ENCODE peak calls at places on chromosomes 6 and 20, in ten cellular contexts. One of them, this sample, is unnamed.

GRCh38 chr6:1438471-1438881 is 49.1 kb downstream of the FOXF2 start:
- DNase-seq in T-helper 2 cell: no peak
- DNase-seq in NK-92 treated with Interleukin-12 subunit alpha and Interleukin-12 subunit beta, amount 100 ng/mL, for 24 hours: no peak
- DNase-seq in NCI-H510A: no peak
- DNase-seq in KBM-7: no peak
- DNase-seq in germinal center: no peak
- DNase-seq in GM13977: no peak
- DNase-seq in LoVo: no peak
- DNase-seq in EH: no peak
- DNase-seq in HS-5: no peak
- DNase-seq in this sample: no peak

GRCh38 chr20:54250691-54251090 is 42.8 kb downstream of the PFDN4 start:
- DNase-seq in T-helper 2 cell: no peak
- DNase-seq in NK-92 treated with Interleukin-12 subunit alpha and Interleukin-12 subunit beta, amount 100 ng/mL, for 24 hours: no peak
- DNase-seq in NCI-H510A: no peak
- DNase-seq in KBM-7: no peak
- DNase-seq in germinal center: no peak
- DNase-seq in GM13977: no peak
- DNase-seq in LoVo: no peak
- DNase-seq in EH: no peak
- DNase-seq in HS-5: no peak
- DNase-seq in this sample: no peak

GRCh38 chr6:150008588-150008987 is 16.7 kb downstream of the RAET1L start:
- DNase-seq in T-helper 2 cell: no peak
- DNase-seq in NK-92 treated with Interleukin-12 subunit alpha and Interleukin-12 subunit beta, amount 100 ng/mL, for 24 hours: no peak
- DNase-seq in NCI-H510A: no peak
- DNase-seq in KBM-7: no peak
- DNase-seq in germinal center: no peak
- DNase-seq in GM13977: no peak
- DNase-seq in LoVo: peak
- DNase-seq in EH: peak
- DNase-seq in HS-5: no peak
- DNase-seq in this sample: no peak

GRCh38 chr6:25004357-25004756 is 68.6 kb upstream of the RIPOR2 start:
- DNase-seq in T-helper 2 cell: no peak
- DNase-seq in NK-92 treated with Interleukin-12 subunit alpha and Interleukin-12 subunit beta, amount 100 ng/mL, for 24 hours: no peak
- DNase-seq in NCI-H510A: no peak
- DNase-seq in KBM-7: no peak
- DNase-seq in germinal center: no peak
- DNase-seq in GM13977: no peak
- DNase-seq in LoVo: no peak
- DNase-seq in EH: no peak
- DNase-seq in HS-5: no peak
- DNase-seq in this sample: no peak

GRCh38 chr6:19327246-19327645 is 509.9 kb upstream of the ID4 start:
- DNase-seq in T-helper 2 cell: no peak
- DNase-seq in NK-92 treated with Interleukin-12 subunit alpha and Interleukin-12 subunit beta, amount 100 ng/mL, for 24 hours: no peak
- DNase-seq in NCI-H510A: no peak
- DNase-seq in KBM-7: no peak
- DNase-seq in germinal center: no peak
- DNase-seq in GM13977: no peak
- DNase-seq in LoVo: no peak
- DNase-seq in EH: peak
- DNase-seq in HS-5: peak
- DNase-seq in this sample: no peak

GRCh38 chr6:125872259-125872921 is 81.6 kb downstream of the NCOA7 start:
- DNase-seq in T-helper 2 cell: no peak
- DNase-seq in NK-92 treated with Interleukin-12 subunit alpha and Interleukin-12 subunit beta, amount 100 ng/mL, for 24 hours: no peak
- DNase-seq in NCI-H510A: no peak
- DNase-seq in KBM-7: peak
- DNase-seq in germinal center: no peak
- DNase-seq in GM13977: no peak
- DNase-seq in LoVo: peak
- DNase-seq in EH: peak
- DNase-seq in HS-5: no peak
- DNase-seq in this sample: no peak

GRCh38 chr6:35691027-35691824 is 2.5 kb upstream of the FKBP5 start:
- DNase-seq in T-helper 2 cell: no peak
- DNase-seq in NK-92 treated with Interleukin-12 subunit alpha and Interleukin-12 subunit beta, amount 100 ng/mL, for 24 hours: no peak
- DNase-seq in NCI-H510A: no peak
- DNase-seq in KBM-7: peak
- DNase-seq in germinal center: no peak
- DNase-seq in GM13977: no peak
- DNase-seq in LoVo: no peak
- DNase-seq in EH: peak
- DNase-seq in HS-5: no peak
- DNase-seq in this sample: no peak

GRCh38 chr6:118705799-118706481 is 54.5 kb upstream of the CEP85L start:
- DNase-seq in T-helper 2 cell: peak
- DNase-seq in NK-92 treated with Interleukin-12 subunit alpha and Interleukin-12 subunit beta, amount 100 ng/mL, for 24 hours: peak
- DNase-seq in NCI-H510A: no peak
- DNase-seq in KBM-7: peak
- DNase-seq in germinal center: no peak
- DNase-seq in GM13977: no peak
- DNase-seq in LoVo: no peak
- DNase-seq in EH: peak
- DNase-seq in HS-5: no peak
- DNase-seq in this sample: peak

GRCh38 chr20:46897471-46897870 is 2.8 kb downstream of the EYA2 start:
- DNase-seq in T-helper 2 cell: no peak
- DNase-seq in NK-92 treated with Interleukin-12 subunit alpha and Interleukin-12 subunit beta, amount 100 ng/mL, for 24 hours: no peak
- DNase-seq in NCI-H510A: no peak
- DNase-seq in KBM-7: no peak
- DNase-seq in germinal center: no peak
- DNase-seq in GM13977: no peak
- DNase-seq in LoVo: no peak
- DNase-seq in EH: no peak
- DNase-seq in HS-5: no peak
- DNase-seq in this sample: no peak

GRCh38 chr20:43544501-43544900 is 14.3 kb upstream of the SGK2 start:
- DNase-seq in T-helper 2 cell: no peak
- DNase-seq in NK-92 treated with Interleukin-12 subunit alpha and Interleukin-12 subunit beta, amount 100 ng/mL, for 24 hours: no peak
- DNase-seq in NCI-H510A: no peak
- DNase-seq in KBM-7: no peak
- DNase-seq in germinal center: no peak
- DNase-seq in GM13977: no peak
- DNase-seq in LoVo: no peak
- DNase-seq in EH: no peak
- DNase-seq in HS-5: no peak
- DNase-seq in this sample: no peak

GRCh38 chr6:22353036-22353560 is 56.3 kb upstream of the PRL start:
- DNase-seq in T-helper 2 cell: no peak
- DNase-seq in NK-92 treated with Interleukin-12 subunit alpha and Interleukin-12 subunit beta, amount 100 ng/mL, for 24 hours: no peak
- DNase-seq in NCI-H510A: no peak
- DNase-seq in KBM-7: no peak
- DNase-seq in germinal center: no peak
- DNase-seq in GM13977: no peak
- DNase-seq in LoVo: no peak
- DNase-seq in EH: peak
- DNase-seq in HS-5: no peak
- DNase-seq in this sample: no peak

GRCh38 chr20:37980876-37981275 is 52.4 kb downstream of the TTI1 start:
- DNase-seq in T-helper 2 cell: no peak
- DNase-seq in NK-92 treated with Interleukin-12 subunit alpha and Interleukin-12 subunit beta, amount 100 ng/mL, for 24 hours: no peak
- DNase-seq in NCI-H510A: no peak
- DNase-seq in KBM-7: no peak
- DNase-seq in germinal center: no peak
- DNase-seq in GM13977: no peak
- DNase-seq in LoVo: no peak
- DNase-seq in EH: no peak
- DNase-seq in HS-5: no peak
- DNase-seq in this sample: no peak

GRCh38 chr6:4616311-4616710 is 159.9 kb upstream of the CDYL start:
- DNase-seq in T-helper 2 cell: no peak
- DNase-seq in NK-92 treated with Interleukin-12 subunit alpha and Interleukin-12 subunit beta, amount 100 ng/mL, for 24 hours: no peak
- DNase-seq in NCI-H510A: no peak
- DNase-seq in KBM-7: no peak
- DNase-seq in germinal center: no peak
- DNase-seq in GM13977: no peak
- DNase-seq in LoVo: no peak
- DNase-seq in EH: no peak
- DNase-seq in HS-5: no peak
- DNase-seq in this sample: no peak

GRCh38 chr6:144535630-144536029 is 250.5 kb downstream of the UTRN start:
- DNase-seq in T-helper 2 cell: no peak
- DNase-seq in NK-92 treated with Interleukin-12 subunit alpha and Interleukin-12 subunit beta, amount 100 ng/mL, for 24 hours: no peak
- DNase-seq in NCI-H510A: no peak
- DNase-seq in KBM-7: no peak
- DNase-seq in germinal center: no peak
- DNase-seq in GM13977: no peak
- DNase-seq in LoVo: no peak
- DNase-seq in EH: no peak
- DNase-seq in HS-5: no peak
- DNase-seq in this sample: no peak

GRCh38 chr20:58714923-58715708 is 22.5 kb downstream of the NPEPL1 start:
- DNase-seq in T-helper 2 cell: no peak
- DNase-seq in NK-92 treated with Interleukin-12 subunit alpha and Interleukin-12 subunit beta, amount 100 ng/mL, for 24 hours: no peak
- DNase-seq in NCI-H510A: no peak
- DNase-seq in KBM-7: no peak
- DNase-seq in germinal center: no peak
- DNase-seq in GM13977: peak
- DNase-seq in LoVo: no peak
- DNase-seq in EH: no peak
- DNase-seq in HS-5: no peak
- DNase-seq in this sample: no peak

GRCh38 chr6:148723484-148723883 is 23.3 kb upstream of the UST start:
- DNase-seq in T-helper 2 cell: no peak
- DNase-seq in NK-92 treated with Interleukin-12 subunit alpha and Interleukin-12 subunit beta, amount 100 ng/mL, for 24 hours: no peak
- DNase-seq in NCI-H510A: no peak
- DNase-seq in KBM-7: no peak
- DNase-seq in germinal center: no peak
- DNase-seq in GM13977: no peak
- DNase-seq in LoVo: no peak
- DNase-seq in EH: peak
- DNase-seq in HS-5: peak
- DNase-seq in this sample: no peak

GRCh38 chr20:48904566-48905321 is 16.8 kb upstream of the ARFGEF2 start:
- DNase-seq in T-helper 2 cell: peak
- DNase-seq in NK-92 treated with Interleukin-12 subunit alpha and Interleukin-12 subunit beta, amount 100 ng/mL, for 24 hours: peak
- DNase-seq in NCI-H510A: no peak
- DNase-seq in KBM-7: peak
- DNase-seq in germinal center: peak
- DNase-seq in GM13977: peak
- DNase-seq in LoVo: peak
- DNase-seq in EH: peak
- DNase-seq in HS-5: peak
- DNase-seq in this sample: peak

GRCh38 chr20:41078329-41078728 is 49.7 kb downstream of the TOP1 start:
- DNase-seq in T-helper 2 cell: no peak
- DNase-seq in NK-92 treated with Interleukin-12 subunit alpha and Interleukin-12 subunit beta, amount 100 ng/mL, for 24 hours: no peak
- DNase-seq in NCI-H510A: no peak
- DNase-seq in KBM-7: peak
- DNase-seq in germinal center: peak
- DNase-seq in GM13977: peak
- DNase-seq in LoVo: peak
- DNase-seq in EH: peak
- DNase-seq in HS-5: peak
- DNase-seq in this sample: peak

GRCh38 chr6:26045046-26045938 is 41.9 kb upstream of the HFE start:
- DNase-seq in T-helper 2 cell: peak
- DNase-seq in NK-92 treated with Interleukin-12 subunit alpha and Interleukin-12 subunit beta, amount 100 ng/mL, for 24 hours: no peak
- DNase-seq in NCI-H510A: no peak
- DNase-seq in KBM-7: no peak
- DNase-seq in germinal center: peak
- DNase-seq in GM13977: peak
- DNase-seq in LoVo: peak
- DNase-seq in EH: peak
- DNase-seq in HS-5: peak
- DNase-seq in this sample: peak

GRCh38 chr6:30819287-30819917 is 64.9 kb upstream of the DDR1 start:
- DNase-seq in T-helper 2 cell: no peak
- DNase-seq in NK-92 treated with Interleukin-12 subunit alpha and Interleukin-12 subunit beta, amount 100 ng/mL, for 24 hours: peak
- DNase-seq in NCI-H510A: no peak
- DNase-seq in KBM-7: no peak
- DNase-seq in germinal center: no peak
- DNase-seq in GM13977: no peak
- DNase-seq in LoVo: no peak
- DNase-seq in EH: peak
- DNase-seq in HS-5: no peak
- DNase-seq in this sample: no peak

GRCh38 chr6:159852877-159853276 is 37.9 kb upstream of the MAS1 start:
- DNase-seq in T-helper 2 cell: no peak
- DNase-seq in NK-92 treated with Interleukin-12 subunit alpha and Interleukin-12 subunit beta, amount 100 ng/mL, for 24 hours: no peak
- DNase-seq in NCI-H510A: no peak
- DNase-seq in KBM-7: peak
- DNase-seq in germinal center: no peak
- DNase-seq in GM13977: no peak
- DNase-seq in LoVo: no peak
- DNase-seq in EH: peak
- DNase-seq in HS-5: no peak
- DNase-seq in this sample: peak

GRCh38 chr20:42549496-42549895 is 640.2 kb downstream of the PTPRT start:
- DNase-seq in T-helper 2 cell: no peak
- DNase-seq in NK-92 treated with Interleukin-12 subunit alpha and Interleukin-12 subunit beta, amount 100 ng/mL, for 24 hours: no peak
- DNase-seq in NCI-H510A: peak
- DNase-seq in KBM-7: no peak
- DNase-seq in germinal center: no peak
- DNase-seq in GM13977: no peak
- DNase-seq in LoVo: no peak
- DNase-seq in EH: no peak
- DNase-seq in HS-5: no peak
- DNase-seq in this sample: no peak

GRCh38 chr6:79818471-79818870 is 128.9 kb downstream of the ELOVL4 start:
- DNase-seq in T-helper 2 cell: no peak
- DNase-seq in NK-92 treated with Interleukin-12 subunit alpha and Interleukin-12 subunit beta, amount 100 ng/mL, for 24 hours: no peak
- DNase-seq in NCI-H510A: no peak
- DNase-seq in KBM-7: no peak
- DNase-seq in germinal center: no peak
- DNase-seq in GM13977: no peak
- DNase-seq in LoVo: no peak
- DNase-seq in EH: peak
- DNase-seq in HS-5: no peak
- DNase-seq in this sample: no peak

GRCh38 chr6:9481292-9482029 is 933.4 kb downstream of the TFAP2A start:
- DNase-seq in T-helper 2 cell: no peak
- DNase-seq in NK-92 treated with Interleukin-12 subunit alpha and Interleukin-12 subunit beta, amount 100 ng/mL, for 24 hours: no peak
- DNase-seq in NCI-H510A: no peak
- DNase-seq in KBM-7: no peak
- DNase-seq in germinal center: no peak
- DNase-seq in GM13977: no peak
- DNase-seq in LoVo: no peak
- DNase-seq in EH: peak
- DNase-seq in HS-5: no peak
- DNase-seq in this sample: no peak

GRCh38 chr6:85798934-85799490 is 156.3 kb upstream of the SYNCRIP start:
- DNase-seq in T-helper 2 cell: no peak
- DNase-seq in NK-92 treated with Interleukin-12 subunit alpha and Interleukin-12 subunit beta, amount 100 ng/mL, for 24 hours: no peak
- DNase-seq in NCI-H510A: no peak
- DNase-seq in KBM-7: no peak
- DNase-seq in germinal center: no peak
- DNase-seq in GM13977: no peak
- DNase-seq in LoVo: no peak
- DNase-seq in EH: no peak
- DNase-seq in HS-5: no peak
- DNase-seq in this sample: no peak